ENCODE peak calls at places on chromosome 1, in seven cellular contexts. D, J, W, R, T, K and E are unnamed samples.

GRCh38 chr1:29519108-29519507 is 282.8 kb downstream of the PTPRU start:
- DNase-seq in D (no peak), J (no peak), W (no peak), R (no peak), T (no peak), K (no peak), E (no peak)

GRCh38 chr1:14485285-14485684 is 113.2 kb upstream of the KAZN start:
- DNase-seq in D (no peak), J (no peak), W (no peak), R (no peak), T (no peak), K (no peak), E (no peak)

GRCh38 chr1:33430751-33431593 is at the start of gene PHC2:
- DNase-seq in D (peak; percentile 98), J (peak; percentile 96), W (peak; percentile 98), R (peak; percentile 94), T (peak; percentile 97), K (peak; percentile 92), E (peak; percentile 97)

GRCh38 chr1:22969224-22969829 is 3.3 kb downstream of the LACTBL1 start:
- DNase-seq in D (peak; percentile 81), J (no peak), W (no peak), R (peak; percentile 90), T (peak; percentile 84), K (no peak), E (peak; percentile 76)

GRCh38 chr1:31705080-31705866 is 1.5 kb upstream of the COL16A1 start:
- DNase-seq in D (peak; percentile 71), J (peak; percentile 36), W (peak; percentile 84), R (peak; percentile 55), T (peak; percentile 33), K (peak; percentile 58), E (peak; percentile 87)

GRCh38 chr1:218209351-218209861 is 75.7 kb upstream of the RRP15 start:
- DNase-seq in D (peak; percentile 77), J (no peak), W (no peak), R (peak; percentile 93), T (peak; percentile 32), K (no peak), E (peak; percentile 58)

GRCh38 chr1:172429324-172430127 is 9.0 kb downstream of the C1orf105 start:
- DNase-seq in D (peak; percentile 60), J (peak; percentile 65), W (no peak), R (peak; percentile 70), T (peak; percentile 84), K (peak; percentile 20), E (peak; percentile 71)

GRCh38 chr1:93025572-93025971 is 53.5 kb upstream of the MTF2 start:
- DNase-seq in D (no peak), J (no peak), W (no peak), R (no peak), T (no peak), K (no peak), E (peak; percentile 72)